ENCODE peak calls at places on chromosome 9, in five cellular contexts. O, U, Z, L and J are unnamed samples.
A peak's percentile ranks its signal among the peaks of the same experiment; 100 is the strongest.

GRCh38 chr9:21680590-21680989 is 121.8 kb upstream of the MTAP start:
- DNase-seq in O (no peak), U (no peak), L (no peak), Z (no peak), J (no peak)

GRCh38 chr9:2023532-2023931 is 8.4 kb downstream of the SMARCA2 start:
- DNase-seq in U (no peak), O (no peak), Z (no peak), L (no peak), J (no peak)

GRCh38 chr9:130034570-130034969 is 8.4 kb downstream of the FNBP1 start:
- DNase-seq in O (no peak), U (no peak), Z (no peak), L (no peak), J (no peak)

GRCh38 chr9:1273859-1274258 is 223.7 kb downstream of the DMRT2 start:
- DNase-seq in L (no peak), U (no peak), O (no peak), Z (no peak), J (no peak)

GRCh38 chr9:74953235-74953741 is 576 bp upstream of the C9orf40 start:
- DNase-seq in O (no peak), Z (peak; percentile 8), U (no peak), L (no peak), J (no peak)

GRCh38 chr9:35656841-35657326 is 935 bp downstream of the RMRP start:
- DNase-seq in L (no peak), U (no peak), Z (no peak), O (no peak), J (no peak)

GRCh38 chr9:89435315-89435823 is 62.5 kb downstream of the SEMA4D start:
- DNase-seq in Z (no peak), L (no peak), U (no peak), O (peak; percentile 45), J (no peak)

GRCh38 chr9:136902259-136902821 is 16.0 kb downstream of the TRAF2 start:
- DNase-seq in O (peak; percentile 90), L (peak; percentile 82), U (no peak), Z (no peak), J (peak; percentile 59)

GRCh38 chr9:86943223-86943870 is 4.0 kb downstream of the GAS1 start:
- DNase-seq in L (no peak), U (no peak), O (no peak), Z (no peak), J (no peak)

GRCh38 chr9:103483471-103484096 is 488.5 kb downstream of the CYLC2 start:
- DNase-seq in L (no peak), Z (no peak), O (no peak), U (no peak), J (no peak)

GRCh38 chr9:92721548-92721947 is 43.1 kb downstream of the BICD2 start:
- DNase-seq in O (no peak), L (no peak), U (no peak), Z (no peak), J (no peak)

GRCh38 chr9:98903938-98904560 is 39.7 kb upstream of the COL15A1 start:
- DNase-seq in O (no peak), L (no peak), U (no peak), Z (no peak), J (no peak)

DNA sequence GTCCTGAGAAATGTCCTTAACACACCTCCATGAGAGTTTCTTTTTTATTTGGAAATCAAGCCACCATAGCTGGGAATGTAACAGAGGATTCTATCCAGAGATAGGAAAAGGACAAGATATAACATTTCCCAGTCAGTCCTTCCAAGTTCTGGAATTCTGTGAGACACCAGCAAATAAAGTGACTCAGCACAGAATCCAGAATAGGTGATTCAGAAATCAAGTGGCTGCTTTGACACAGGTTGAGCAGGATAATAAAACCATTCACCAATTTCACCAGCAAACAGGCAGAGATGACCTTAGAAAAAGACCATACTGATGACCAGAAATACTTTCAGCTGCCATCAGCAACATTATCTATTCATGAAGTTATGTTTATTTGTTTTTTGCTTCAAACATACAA is 491.4 kb upstream of the TUSC1 start:
- DNase-seq in L (no peak), O (no peak), U (no peak), Z (no peak), J (no peak)
- H3K27ac ChIP-seq in L (no peak overlapping the region), O (no peak overlapping the region), U (no peak overlapping the region), Z (no peak overlapping the region), J (no peak overlapping the region)

GRCh38 chr9:108156270-108156998 is 666.9 kb upstream of the KLF4 start:
- DNase-seq in O (no peak), L (no peak), Z (no peak), U (no peak), J (no peak)
- H3K27ac ChIP-seq in O (no peak overlapping the region), L (no peak overlapping the region), Z (no peak overlapping the region), U (no peak overlapping the region), J (no peak overlapping the region)

GRCh38 chr9:125706661-125707539 is at the start of gene MAPKAP1:
- DNase-seq in U (peak; percentile 90), L (peak; percentile 92), O (peak; percentile 99), Z (peak; percentile 96), J (peak; percentile 99)
- H3K27ac ChIP-seq in U (peak within 1 kb of the TSS; percentile 87), L (peak within 1 kb of the TSS; percentile 57), O (peak within 1 kb of the TSS; percentile 59), Z (peak within 1 kb of the TSS; percentile 37), J (peak within 1 kb of the TSS; percentile 84)

GRCh38 chr9:25519286-25519685 is 159.0 kb downstream of the TUSC1 start:
- DNase-seq in Z (no peak), U (no peak), O (no peak), L (no peak), J (no peak)

GRCh38 chr9:25517701-25518100 is 160.5 kb downstream of the TUSC1 start:
- DNase-seq in O (no peak), L (no peak), U (no peak), Z (no peak), J (no peak)

GRCh38 chr9:25513509-25514033 is 164.7 kb downstream of the TUSC1 start:
- DNase-seq in Z (no peak), U (no peak), O (no peak), L (no peak), J (no peak)
- H3K27ac ChIP-seq in Z (no peak overlapping the region), U (no peak overlapping the region), O (no peak overlapping the region), L (no peak overlapping the region), J (no peak overlapping the region)

DNA sequence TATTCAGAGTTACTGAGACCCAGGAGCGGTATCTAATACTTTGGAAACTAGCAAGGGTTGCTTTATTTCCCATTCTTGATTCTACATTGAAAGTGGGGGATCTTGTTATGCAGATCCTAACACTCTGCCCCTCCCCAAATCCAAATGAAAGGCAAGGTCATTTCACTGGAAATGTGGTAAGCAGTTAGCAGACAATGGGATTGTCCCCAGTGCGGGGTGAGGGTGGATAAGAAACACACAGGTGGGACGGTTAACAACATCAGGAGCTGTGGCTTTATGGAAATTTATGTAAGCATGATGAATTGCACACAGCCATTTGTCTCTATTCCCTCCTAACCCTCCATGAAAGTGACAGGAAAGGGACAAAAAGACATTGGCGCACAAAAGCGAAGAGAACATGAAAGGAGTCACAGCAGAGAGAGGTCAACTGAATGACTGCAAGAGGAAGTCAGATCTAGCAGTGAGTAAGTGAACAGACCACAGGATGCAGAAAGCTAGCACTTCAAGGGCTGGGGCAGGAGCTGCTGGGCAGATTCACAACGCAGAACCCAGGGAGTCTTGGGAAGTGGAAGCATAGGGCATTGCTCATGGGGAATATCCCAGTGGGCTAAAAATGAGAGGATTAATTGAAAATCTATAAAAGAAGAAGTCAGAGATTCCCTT is 184.4 kb downstream of the HSD17B3 start:
- DNase-seq in Z (no peak), O (no peak), U (no peak), L (no peak), J (no peak)
- H3K27ac ChIP-seq in Z (no peak overlapping the region), O (no peak overlapping the region), U (peak overlapping the region; percentile 95), L (no peak overlapping the region), J (no peak overlapping the region)

GRCh38 chr9:128893354-128893753 is 11.4 kb downstream of the LRRC8A start:
- DNase-seq in O (no peak), L (no peak), Z (no peak), U (no peak), J (no peak)
- H3K27ac ChIP-seq in O (peak overlapping the region; percentile 49), L (no peak overlapping the region), Z (peak overlapping the region; percentile 86), U (peak overlapping the region; percentile 99), J (peak overlapping the region; percentile 71)